ENCODE peak calls at places on chromosomes 16 and 17, in seven cellular contexts. C, Z, M, G, Q, E and H are unnamed samples.

GRCh38 chr17:8226536-8227237 is 16.3 kb upstream of the AURKB start:
- DNase-seq in E (peak; percentile 84), Q (peak; percentile 66), M (peak; percentile 30), G (peak; percentile 52), C (no peak), Z (no peak), H (peak; percentile 97)

GRCh38 chr16:48608452-48608851 is 1.5 kb downstream of the N4BP1 start:
- DNase-seq in Z (peak; percentile 32), E (no peak), M (no peak), Q (no peak), C (peak; percentile 22), G (no peak), H (peak; percentile 24)

GRCh38 chr17:36837193-36837592 is 100.1 kb upstream of the LHX1 start:
- DNase-seq in Q (no peak), E (no peak), C (no peak), M (no peak), Z (no peak), G (no peak), H (no peak)

GRCh38 chr16:2912330-2913199 is 834 bp downstream of the FLYWCH1 start:
- DNase-seq in Z (peak; percentile 9), M (no peak), G (no peak), Q (no peak), C (peak; percentile 21), E (peak; percentile 28), H (peak; percentile 75)

GRCh38 chr17:62687997-62688396 is 60.5 kb downstream of the MRC2 start:
- DNase-seq in C (no peak), Z (no peak), M (no peak), Q (no peak), E (no peak), G (no peak), H (no peak)

GRCh38 chr16:19858006-19858653 is 26.5 kb downstream of the GPRC5B start:
- DNase-seq in G (no peak), Z (no peak), C (no peak), E (no peak), M (no peak), Q (no peak), H (no peak)

GRCh38 chr17:40312893-40313659 is 4.1 kb downstream of the RARA start:
- DNase-seq in G (no peak), Z (no peak), M (no peak), C (no peak), E (no peak), Q (no peak), H (no peak)

GRCh38 chr16:14202697-14203096 is 131.6 kb downstream of the MRTFB start:
- DNase-seq in E (no peak), Z (no peak), M (no peak), Q (no peak), C (no peak), G (no peak), H (peak; percentile 23)

GRCh38 chr16:3954411-3954921 is 74.0 kb upstream of the CREBBP start:
- DNase-seq in G (no peak), Z (no peak), Q (no peak), E (no peak), M (no peak), C (no peak), H (no peak)

GRCh38 chr16:672851-673250 is 2.6 kb upstream of the RHBDL1 start:
- DNase-seq in M (no peak), G (no peak), C (no peak), Q (no peak), Z (no peak), E (no peak), H (no peak)

GRCh38 chr17:38701504-38702165 is 3.4 kb upstream of the MLLT6 start:
- DNase-seq in G (peak; percentile 79), C (peak; percentile 61), M (peak; percentile 71), Q (no peak), E (no peak), Z (peak; percentile 75), H (peak; percentile 79)

GRCh38 chr16:58110590-58111330 is 18.4 kb downstream of the CFAP20 start:
- DNase-seq in G (no peak), M (no peak), Z (no peak), Q (no peak), E (no peak), C (no peak), H (peak; percentile 86)

GRCh38 chr17:69404398-69404797 is 10.1 kb upstream of the MAP2K6 start:
- DNase-seq in Q (no peak), E (no peak), G (no peak), Z (no peak), M (no peak), C (no peak), H (no peak)

GRCh38 chr17:1590031-1590746 is 27.6 kb upstream of the PITPNA start:
- DNase-seq in C (no peak), M (no peak), E (peak; percentile 45), Q (peak; percentile 33), G (no peak), Z (no peak), H (peak; percentile 94)

GRCh38 chr17:34567665-34568064 is 11.7 kb upstream of the TMEM132E start:
- DNase-seq in C (no peak), G (no peak), Z (no peak), M (no peak), Q (peak; percentile 41), E (no peak), H (no peak)

GRCh38 chr16:30760160-30760559 is 1.7 kb downstream of the CFAP119 start:
- DNase-seq in Q (no peak), C (no peak), G (no peak), E (no peak), M (no peak), Z (no peak), H (no peak)